ENCODE peak calls at places on chromosomes 16 and 17, in nine cellular contexts. T is uterus; D is COR-L47; I is stimulated activated CD8-positive, alpha-beta memory T cell treated with anti-CD3 and anti-CD28 coated beads, Interleukin-15, amount 100 ng/mL, for 1 hour; M is aorta; H is activated naive CD4-positive, alpha-beta T cell treated with Interleukin-2 at 50 U/mL for 16 hours; G is fibroblast of lung; U is EL; P is CD4-positive, CD25-positive, alpha-beta regulatory T cell. Z is an unnamed sample.

GRCh38 chr16:57603110-57604024 is 25.1 kb upstream of the ADGRG1 start:
- DNase-seq in T (no peak), D (no peak), I (no peak), M (peak), H (no peak), G (no peak), U (no peak), P (no peak), Z (peak)

GRCh38 chr16:77157346-77157745 is 33.6 kb upstream of the MON1B start:
- DNase-seq in T (no peak), D (no peak), I (no peak), M (no peak), H (no peak), G (no peak), U (no peak), P (no peak), Z (no peak)

GRCh38 chr17:66426397-66427033 is 124.1 kb downstream of the PRKCA start:
- DNase-seq in T (no peak), D (peak), I (peak), M (no peak), H (peak), G (peak), U (peak), P (peak), Z (no peak)

GRCh38 chr16:56681939-56682702 is at the start of gene MT1X:
- DNase-seq in T (peak), D (peak), I (peak), M (peak), H (peak), G (peak), U (peak), P (peak), Z (peak)

GRCh38 chr16:2507052-2507678 is 6.6 kb upstream of the ATP6V0C start:
- DNase-seq in T (no peak), D (no peak), I (no peak), M (no peak), H (no peak), G (no peak), U (no peak), P (no peak), Z (peak)

GRCh38 chr17:80394629-80395216 is 20.2 kb upstream of the ENDOV start:
- DNase-seq in T (no peak), D (peak), I (no peak), M (no peak), H (no peak), G (no peak), U (no peak), P (no peak), Z (no peak)

GRCh38 chr16:84059111-84059510 is 16.5 kb upstream of the SLC38A8 start:
- DNase-seq in T (no peak), D (no peak), I (no peak), M (no peak), H (no peak), G (no peak), U (no peak), P (no peak), Z (no peak)

GRCh38 chr17:7220593-7221280 is 999 bp downstream of the ACADVL start:
- DNase-seq in T (peak), D (no peak), I (no peak), M (peak), H (peak), G (peak), U (peak), P (peak), Z (no peak)

GRCh38 chr17:47276868-47277267 is 23.2 kb downstream of the ITGB3 start:
- DNase-seq in T (peak), D (no peak), I (no peak), M (peak), H (no peak), G (peak), U (peak), P (no peak), Z (peak)

GRCh38 chr17:28501421-28502284 is 4.5 kb upstream of the FOXN1 start:
- DNase-seq in T (no peak), D (no peak), I (no peak), M (no peak), H (no peak), G (no peak), U (no peak), P (no peak), Z (no peak)

GRCh38 chr16:58000706-58001676 is at the start of gene USB1:
- DNase-seq in T (peak), D (peak), I (peak), M (peak), H (peak), G (peak), U (peak), P (peak), Z (peak)

GRCh38 chr16:56603589-56603988 is 4.8 kb upstream of the MT2A start:
- DNase-seq in T (no peak), D (peak), I (no peak), M (no peak), H (no peak), G (peak), U (peak), P (peak), Z (no peak)

GRCh38 chr17:55152236-55152635 is 112.5 kb upstream of the HLF start:
- DNase-seq in T (no peak), D (no peak), I (no peak), M (no peak), H (no peak), G (peak), U (no peak), P (no peak), Z (no peak)

GRCh38 chr16:84537431-84538151 is 33.1 kb upstream of the MEAK7 start:
- DNase-seq in T (no peak), D (peak), I (no peak), M (no peak), H (no peak), G (no peak), U (no peak), P (no peak), Z (no peak)

GRCh38 chr16:49712567-49712966 is 143.3 kb downstream of the ZNF423 start:
- DNase-seq in T (no peak), D (no peak), I (no peak), M (no peak), H (no peak), G (no peak), U (no peak), P (no peak), Z (no peak)

GRCh38 chr17:60743812-60744211 is 66.2 kb downstream of the BCAS3 start:
- DNase-seq in T (no peak), D (no peak), I (no peak), M (no peak), H (no peak), G (peak), U (peak), P (no peak), Z (no peak)

GRCh38 chr17:43645765-43646481 is 15.8 kb downstream of the MEOX1 start:
- DNase-seq in T (peak), D (no peak), I (no peak), M (peak), H (peak), G (peak), U (peak), P (no peak), Z (peak)

GRCh38 chr16:1548234-1548633 is 14.8 kb downstream of the TMEM204 start:
- DNase-seq in T (no peak), D (no peak), I (no peak), M (no peak), H (no peak), G (peak), U (no peak), P (no peak), Z (no peak)

GRCh38 chr17:44832821-44833220 is 2.7 kb upstream of the GJC1 start:
- DNase-seq in T (no peak), D (no peak), I (no peak), M (no peak), H (no peak), G (no peak), U (peak), P (no peak), Z (no peak)

GRCh38 chr17:73099504-73099903 is 7.0 kb upstream of the SLC39A11 start:
- DNase-seq in T (no peak), D (peak), I (no peak), M (peak), H (no peak), G (no peak), U (no peak), P (no peak), Z (no peak)

GRCh38 chr17:13182450-13182849 is 164.6 kb upstream of the ELAC2 start:
- DNase-seq in T (no peak), D (no peak), I (no peak), M (no peak), H (no peak), G (no peak), U (no peak), P (no peak), Z (no peak)

GRCh38 chr17:76643553-76644148 is at the start of gene ST6GALNAC1:
- DNase-seq in T (no peak), D (no peak), I (no peak), M (no peak), H (peak), G (no peak), U (no peak), P (peak), Z (no peak)

GRCh38 chr17:65017375-65017774 is 39.2 kb downstream of the GNA13 start:
- DNase-seq in T (no peak), D (no peak), I (no peak), M (no peak), H (no peak), G (peak), U (no peak), P (no peak), Z (no peak)

GRCh38 chr16:47067203-47067602 is 76.5 kb downstream of the NETO2 start:
- DNase-seq in T (no peak), D (no peak), I (no peak), M (no peak), H (no peak), G (no peak), U (no peak), P (no peak), Z (no peak)

GRCh38 chr17:21024024-21024423 is 18.8 kb downstream of the USP22 start:
- DNase-seq in T (no peak), D (no peak), I (no peak), M (no peak), H (no peak), G (no peak), U (no peak), P (no peak), Z (no peak)

Z was measured in tibial artery.